ENCODE peak calls at places on chromosomes 12 and 14, in eight cellular contexts. L, W, Z, R, N, T, F and M are unnamed samples.

GRCh38 chr12:88578274-88578673 is 2.0 kb downstream of the KITLG start:
- DNase-seq in L (peak; percentile 33), W (no peak), Z (no peak), R (peak; percentile 63), N (peak; percentile 56), T (no peak), F (no peak), M (no peak)

GRCh38 chr12:52233462-52234141 is 559 bp downstream of the KRT7 start:
- DNase-seq in L (no peak), W (no peak), Z (no peak), R (peak; percentile 35), N (no peak), T (no peak), F (no peak), M (no peak)

GRCh38 chr14:96162741-96163140 is 41.9 kb upstream of the BDKRB2 start:
- DNase-seq in L (peak; percentile 18), W (no peak), Z (no peak), R (no peak), N (peak; percentile 63), T (no peak), F (peak; percentile 77), M (peak; percentile 26)

GRCh38 chr12:42129595-42130204 is 15.0 kb downstream of the GXYLT1 start:
- DNase-seq in L (peak; percentile 73), W (peak; percentile 62), Z (no peak), R (peak; percentile 66), N (peak; percentile 83), T (no peak), F (peak; percentile 75), M (no peak)

GRCh38 chr12:131642101-131642540 is 68.8 kb upstream of the SFSWAP start:
- DNase-seq in L (no peak), W (no peak), Z (no peak), R (no peak), N (no peak), T (no peak), F (no peak), M (no peak)

GRCh38 chr14:72741836-72742681 is 151.8 kb downstream of the DPF3 start:
- DNase-seq in L (no peak), W (no peak), Z (no peak), R (peak; percentile 19), N (no peak), T (no peak), F (no peak), M (peak; percentile 47)

GRCh38 chr14:81594012-81594411 is 60.4 kb upstream of the SEL1L start:
- DNase-seq in L (no peak), W (no peak), Z (peak; percentile 67), R (peak; percentile 64), N (no peak), T (no peak), F (no peak), M (no peak)

GRCh38 chr12:23060161-23060560 is 435.2 kb downstream of the ETNK1 start:
- DNase-seq in L (no peak), W (no peak), Z (no peak), R (no peak), N (no peak), T (no peak), F (no peak), M (no peak)

GRCh38 chr12:42588981-42589464 is 523 bp downstream of the PRICKLE1 start:
- DNase-seq in L (peak; percentile 22), W (no peak), Z (no peak), R (peak; percentile 84), N (peak; percentile 71), T (no peak), F (peak; percentile 47), M (no peak)

GRCh38 chr12:69433653-69434052 is 36.5 kb upstream of the FRS2 start:
- DNase-seq in L (no peak), W (no peak), Z (no peak), R (no peak), N (no peak), T (no peak), F (no peak), M (no peak)

GRCh38 chr12:38282886-38283285 is 33.7 kb upstream of the ALG10B start:
- DNase-seq in L (no peak), W (no peak), Z (no peak), R (no peak), N (peak; percentile 3), T (no peak), F (no peak), M (no peak)

GRCh38 chr12:70830221-70831061 is 90.1 kb downstream of the PTPRR start:
- DNase-seq in L (no peak), W (no peak), Z (no peak), R (no peak), N (no peak), T (no peak), F (no peak), M (no peak)

GRCh38 chr12:116713529-116713928 is 24.3 kb downstream of the SPRING1 start:
- DNase-seq in L (no peak), W (no peak), Z (no peak), R (no peak), N (peak; percentile 22), T (no peak), F (no peak), M (no peak)

GRCh38 chr12:106840217-106840616 is 65.7 kb downstream of the RIC8B start:
- DNase-seq in L (peak; percentile 36), W (peak; percentile 77), Z (no peak), R (peak; percentile 11), N (peak; percentile 34), T (no peak), F (peak; percentile 80), M (no peak)

GRCh38 chr14:60630129-60630528 is 19.1 kb downstream of the SIX1 start:
- DNase-seq in L (no peak), W (no peak), Z (no peak), R (no peak), N (no peak), T (no peak), F (no peak), M (no peak)

GRCh38 chr14:104752338-104752734 is 611 bp upstream of the SIVA1 start:
- DNase-seq in L (no peak), W (no peak), Z (no peak), R (no peak), N (no peak), T (no peak), F (no peak), M (no peak)
- H3K27ac ChIP-seq in L (no peak overlapping the region), W (peak overlapping the region; percentile 81), Z (peak overlapping the region; percentile 49), R (no peak overlapping the region), N (peak overlapping the region; percentile 39), T (peak overlapping the region; percentile 97), F (no peak overlapping the region), M (peak overlapping the region; percentile 87)

GRCh38 chr12:57476993-57477709 is 2.5 kb downstream of the ARHGAP9 start:
- DNase-seq in L (no peak), W (no peak), Z (no peak), R (no peak), N (no peak), T (no peak), F (no peak), M (no peak)

GRCh38 chr12:57481671-57482070 is 2.0 kb upstream of the ARHGAP9 start:
- DNase-seq in L (no peak), W (no peak), Z (no peak), R (no peak), N (no peak), T (no peak), F (no peak), M (no peak)

GRCh38 chr12:57479043-57479375 is 657 bp downstream of the ARHGAP9 start:
- DNase-seq in L (no peak), W (no peak), Z (no peak), R (no peak), N (no peak), T (no peak), F (no peak), M (no peak)

GRCh38 chr12:57477710-57478681 is 1.7 kb downstream of the ARHGAP9 start:
- DNase-seq in L (no peak), W (no peak), Z (no peak), R (no peak), N (no peak), T (no peak), F (no peak), M (no peak)

DNA sequence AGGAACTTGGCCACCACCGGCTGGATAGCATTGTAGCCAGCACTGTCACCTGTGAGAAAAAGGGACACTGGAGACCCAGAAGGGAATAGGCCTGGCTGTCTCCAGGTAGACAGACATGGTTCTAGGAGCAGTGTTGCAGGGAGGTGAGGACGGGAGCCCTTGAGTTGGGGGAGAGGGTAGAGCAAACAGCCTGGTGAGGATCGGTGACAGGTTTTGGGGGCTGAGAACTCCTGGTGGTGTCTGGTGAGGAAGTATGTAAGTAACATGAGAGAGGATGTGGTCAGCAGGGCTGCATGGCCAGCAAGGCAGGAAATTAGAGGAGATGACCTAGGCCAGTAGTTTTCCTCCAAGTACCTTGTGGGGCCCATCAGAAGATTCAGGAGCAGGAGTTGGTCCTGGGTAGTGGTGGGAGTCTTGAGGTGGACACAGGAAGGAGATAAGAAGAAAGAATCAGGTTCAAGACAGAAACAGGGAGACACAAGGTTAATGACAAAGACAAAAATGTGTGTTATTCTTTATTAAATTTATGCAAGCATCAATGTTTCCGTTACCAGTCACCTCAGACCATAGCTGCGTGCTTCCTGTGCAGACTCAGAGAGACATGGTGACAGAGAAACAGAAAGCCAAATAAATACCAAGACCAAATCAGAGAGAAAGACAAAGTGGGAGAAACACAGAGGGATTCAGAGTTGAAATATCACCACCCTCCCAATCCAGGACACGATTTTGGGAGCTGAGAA is at the start of gene ARHGAP9:
- DNase-seq in L (no peak), W (no peak), Z (no peak), R (no peak), N (no peak), T (no peak), F (no peak), M (no peak)
- H3K4me3 ChIP-seq in L (no peak within 1 kb of the TSS), W (no peak within 1 kb of the TSS), Z (no peak within 1 kb of the TSS), R (no peak within 1 kb of the TSS), N (no peak within 1 kb of the TSS), T (peak within 1 kb of the TSS; percentile 83), F (no peak within 1 kb of the TSS), M (no peak within 1 kb of the TSS)

GRCh38 chr14:73773441-73774243 is 59.5 kb upstream of the PNMA1 start:
- DNase-seq in L (no peak), W (no peak), Z (peak; percentile 9), R (no peak), N (no peak), T (no peak), F (no peak), M (no peak)
- H3K27ac ChIP-seq in L (no peak overlapping the region), W (no peak overlapping the region), Z (no peak overlapping the region), R (no peak overlapping the region), N (no peak overlapping the region), T (no peak overlapping the region), F (no peak overlapping the region), M (no peak overlapping the region)

GRCh38 chr12:62162214-62162613 is 98.0 kb upstream of the USP15 start:
- DNase-seq in L (no peak), W (no peak), Z (no peak), R (no peak), N (no peak), T (no peak), F (no peak), M (no peak)

GRCh38 chr12:62158416-62159360 is 101.5 kb upstream of the USP15 start:
- DNase-seq in L (no peak), W (no peak), Z (no peak), R (no peak), N (no peak), T (no peak), F (no peak), M (no peak)

GRCh38 chr12:62163368-62163767 is 96.8 kb upstream of the USP15 start:
- DNase-seq in L (no peak), W (no peak), Z (no peak), R (no peak), N (no peak), T (no peak), F (no peak), M (no peak)

GRCh38 chr12:62166525-62166924 is 93.7 kb upstream of the USP15 start:
- DNase-seq in L (no peak), W (no peak), Z (no peak), R (no peak), N (peak; percentile 69), T (no peak), F (no peak), M (no peak)

GRCh38 chr12:62164036-62164435 is 96.2 kb upstream of the USP15 start:
- DNase-seq in L (no peak), W (no peak), Z (no peak), R (no peak), N (no peak), T (no peak), F (no peak), M (no peak)
- H3K4me3 ChIP-seq in L (no peak overlapping the region), W (no peak overlapping the region), Z (no peak overlapping the region), R (no peak overlapping the region), N (no peak overlapping the region), T (no peak overlapping the region), F (no peak overlapping the region), M (no peak overlapping the region)